ENCODE peak calls at places on chromosomes 12 and 14, in five cellular contexts. I, M, K, T and W are unnamed samples.

GRCh38 chr14:80784824-80785223 is 156.7 kb downstream of the CEP128 start:
- DNase-seq in T (no peak), K (no peak), I (peak), M (peak), W (no peak)

GRCh38 chr12:3036901-3037600 is 40.1 kb upstream of the TSPAN9 start:
- DNase-seq in M (no peak), I (no peak), K (no peak), T (no peak), W (no peak)

GRCh38 chr14:91464615-91465205 is 45.4 kb downstream of the PPP4R3A start:
- DNase-seq in I (no peak), M (no peak), T (no peak), K (no peak), W (no peak)

GRCh38 chr14:91911474-91912032 is 35.9 kb downstream of the FBLN5 start:
- DNase-seq in I (no peak), T (no peak), K (peak), M (peak), W (peak)

GRCh38 chr12:91515944-91516739 is 333.5 kb upstream of the DCN start:
- DNase-seq in K (no peak), I (no peak), T (no peak), M (no peak), W (no peak)

GRCh38 chr14:96363751-96364336 is 518 bp downstream of the GSKIP start:
- DNase-seq in T (peak), M (peak), K (peak), I (no peak), W (peak)

GRCh38 chr14:20667957-20668356 is 16.4 kb upstream of the RNASE4 start:
- DNase-seq in I (no peak), M (no peak), K (peak), T (no peak), W (no peak)

GRCh38 chr12:130709151-130710000 is 6.7 kb downstream of the RIMBP2 start:
- DNase-seq in T (no peak), K (no peak), M (no peak), I (no peak), W (no peak)

GRCh38 chr14:105250008-105250366 is 1.7 kb downstream of the BTBD6 start:
- DNase-seq in T (no peak), I (no peak), M (no peak), K (no peak), W (no peak)

GRCh38 chr12:64103821-64104220 is 118.3 kb downstream of the KICS2 start:
- DNase-seq in T (no peak), I (no peak), M (peak), K (no peak), W (no peak)

GRCh38 chr14:73491256-73491976 is 683 bp downstream of the RIOX1 start:
- DNase-seq in M (peak), I (no peak), T (peak), K (peak), W (peak)

GRCh38 chr12:132392389-132393244 is 63.2 kb upstream of the GALNT9 start:
- DNase-seq in T (no peak), I (no peak), K (no peak), M (no peak), W (no peak)

GRCh38 chr12:47078733-47079364 is 572 bp upstream of the PCED1B start:
- DNase-seq in T (no peak), I (no peak), M (no peak), K (no peak), W (peak)

GRCh38 chr14:39417014-39417413 is 15.2 kb downstream of the FBXO33 start:
- DNase-seq in K (no peak), T (peak), M (peak), I (peak), W (no peak)

GRCh38 chr12:107684990-107685359 is 624 bp upstream of the PWP1 start:
- DNase-seq in I (no peak), T (no peak), M (peak), K (peak), W (peak)

GRCh38 chr14:82047777-82048470 is 514.3 kb upstream of the SEL1L start:
- DNase-seq in T (no peak), M (no peak), K (no peak), I (no peak), W (no peak)

GRCh38 chr12:107921062-107921461 is 146.6 kb downstream of the ASCL4 start:
- DNase-seq in K (no peak), I (no peak), T (no peak), M (no peak), W (no peak)

GRCh38 chr12:54258286-54258685 is 21.6 kb downstream of the CBX5 start:
- DNase-seq in K (no peak), T (no peak), M (no peak), I (no peak), W (no peak)

GRCh38 chr12:69405466-69405865 is 45.9 kb downstream of the YEATS4 start:
- DNase-seq in I (peak), K (no peak), M (peak), T (no peak), W (peak)

GRCh38 chr12:62263956-62264355 is 3.8 kb downstream of the USP15 start:
- DNase-seq in M (no peak), T (no peak), I (no peak), K (no peak), W (no peak)

GRCh38 chr12:62259993-62260732 is at the start of gene USP15:
- DNase-seq in M (peak), I (peak), K (peak), T (peak), W (peak)

GRCh38 chr12:62259311-62259992 is 752 bp upstream of the USP15 start:
- DNase-seq in I (no peak), M (no peak), K (peak), T (no peak), W (no peak)

GRCh38 chr12:62260733-62261683 is 804 bp downstream of the USP15 start:
- DNase-seq in I (no peak), K (peak), T (peak), M (peak), W (peak)

GRCh38 chr12:62261876-62262275 is 1.7 kb downstream of the USP15 start:
- DNase-seq in M (no peak), T (no peak), I (no peak), K (no peak), W (no peak)
- TF ChIP-seq CTCF in M (no peak), T (no peak), I (no peak), K (no peak), W (no peak)

GRCh38 chr14:100902295-100902694 is 1.2 kb downstream of the RTL1 start:
- DNase-seq in M (no peak), I (no peak), T (no peak), K (peak), W (no peak)
- TF ChIP-seq CTCF in M (no peak), I (no peak), T (no peak), K (peak), W (peak)

DNA sequence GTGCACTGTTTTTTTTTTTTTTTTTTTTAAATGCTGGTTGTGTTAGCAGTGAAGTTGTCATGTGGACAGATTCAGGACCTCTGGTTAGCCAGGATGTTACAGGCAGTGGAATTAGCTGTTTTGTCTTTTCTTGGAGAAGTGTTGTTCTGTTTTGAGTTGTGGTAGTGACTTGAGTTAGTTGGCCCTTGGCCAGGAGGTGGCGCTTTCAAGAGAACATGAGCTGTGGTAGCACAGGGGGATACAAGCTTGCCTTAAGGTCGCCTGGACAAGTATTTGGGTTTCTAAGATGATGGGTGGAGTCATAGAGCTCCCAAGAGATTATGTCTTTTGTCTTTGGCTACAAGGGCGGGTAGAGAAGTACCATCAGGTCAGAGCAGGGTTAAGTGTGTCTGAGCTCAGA is 33.3 kb upstream of the CCDC198 start:
- DNase-seq in M (no peak), T (no peak), K (peak), I (no peak), W (no peak)
- TF ChIP-seq CTCF in M (no peak), T (no peak), K (peak), I (no peak), W (no peak)

GRCh38 chr12:124906606-124907261 is 7.7 kb downstream of the UBC start:
- DNase-seq in K (peak), T (peak), I (peak), M (peak), W (peak)
- TF ChIP-seq CTCF in K (peak), T (peak), I (no peak), M (peak), W (peak)

GRCh38 chr12:98418357-98419075 is 96.9 kb upstream of the TMPO start:
- DNase-seq in M (peak), K (no peak), T (peak), I (peak), W (peak)

GRCh38 chr12:98419101-98419794 is 96.1 kb upstream of the TMPO start:
- DNase-seq in I (no peak), M (no peak), T (no peak), K (no peak), W (no peak)

GRCh38 chr12:98419795-98420402 is 95.5 kb upstream of the TMPO start:
- DNase-seq in I (no peak), M (no peak), T (no peak), K (no peak), W (no peak)

GRCh38 chr12:98417303-98417702 is 98.1 kb upstream of the TMPO start:
- DNase-seq in M (peak), I (no peak), T (no peak), K (no peak), W (no peak)

DNA sequence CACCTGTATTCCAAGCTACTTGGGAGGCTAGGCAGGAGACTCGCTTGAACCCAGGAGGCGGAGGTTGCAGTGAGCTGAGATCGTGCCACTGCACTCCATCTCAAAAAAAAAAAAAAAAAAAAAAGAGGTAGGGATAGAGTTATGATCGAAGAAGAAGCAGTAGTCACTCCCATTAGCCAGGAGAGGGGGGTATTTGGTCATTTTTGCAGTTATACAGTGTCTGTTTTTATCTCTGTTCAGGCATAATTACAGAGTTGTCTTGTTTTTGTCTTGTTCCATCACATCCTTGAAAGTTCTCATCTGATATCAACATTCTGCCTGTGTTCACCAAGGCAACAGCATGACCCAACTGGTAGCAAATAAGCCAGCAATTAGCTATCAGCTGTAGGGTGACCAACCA is 98.5 kb upstream of the TMPO start:
- DNase-seq in M (peak), K (peak), I (no peak), T (no peak), W (peak)
- TF ChIP-seq CTCF in M (peak), K (peak), I (peak), T (peak), W (peak)

DNA sequence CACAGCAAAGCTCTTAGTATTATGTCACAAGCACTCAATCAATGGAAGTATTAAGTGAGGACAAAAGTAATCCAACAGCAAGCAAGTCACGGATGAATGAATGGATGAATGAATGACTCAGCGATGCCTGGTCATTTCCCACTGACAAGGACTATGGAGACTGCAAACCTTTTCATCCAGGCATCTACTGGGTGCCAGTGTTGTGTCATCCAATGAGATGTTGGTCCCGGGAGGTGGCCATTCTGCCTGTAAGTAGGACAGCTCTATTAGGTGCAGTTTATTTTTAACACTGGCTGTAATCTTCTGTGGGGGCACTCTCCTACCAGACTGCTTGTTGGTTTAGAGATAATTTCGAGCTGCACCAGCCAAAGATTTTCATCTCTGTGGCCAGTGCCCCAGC is 39.4 kb downstream of the STAB2 start:
- DNase-seq in I (peak), M (peak), K (no peak), T (peak), W (peak)
- TF ChIP-seq CTCF in I (peak), M (no peak), K (no peak), T (no peak), W (peak)

GRCh38 chr12:111192657-111193056 is 176.2 kb downstream of the PHETA1 start:
- DNase-seq in T (no peak), K (no peak), I (no peak), M (peak), W (no peak)

GRCh38 chr12:111193511-111193910 is 175.4 kb downstream of the PHETA1 start:
- DNase-seq in T (no peak), K (no peak), M (no peak), I (no peak), W (no peak)

GRCh38 chr12:111193977-111194702 is 174.8 kb downstream of the PHETA1 start:
- DNase-seq in K (no peak), I (no peak), M (no peak), T (no peak), W (no peak)

GRCh38 chr12:111194703-111195051 is 174.2 kb downstream of the PHETA1 start:
- DNase-seq in M (no peak), I (no peak), K (no peak), T (no peak), W (no peak)

GRCh38 chr12:111193067-111193466 is 175.8 kb downstream of the PHETA1 start:
- DNase-seq in T (no peak), M (no peak), K (no peak), I (no peak), W (no peak)
- TF ChIP-seq CTCF in T (no peak), M (no peak), K (no peak), I (no peak), W (no peak)

DNA sequence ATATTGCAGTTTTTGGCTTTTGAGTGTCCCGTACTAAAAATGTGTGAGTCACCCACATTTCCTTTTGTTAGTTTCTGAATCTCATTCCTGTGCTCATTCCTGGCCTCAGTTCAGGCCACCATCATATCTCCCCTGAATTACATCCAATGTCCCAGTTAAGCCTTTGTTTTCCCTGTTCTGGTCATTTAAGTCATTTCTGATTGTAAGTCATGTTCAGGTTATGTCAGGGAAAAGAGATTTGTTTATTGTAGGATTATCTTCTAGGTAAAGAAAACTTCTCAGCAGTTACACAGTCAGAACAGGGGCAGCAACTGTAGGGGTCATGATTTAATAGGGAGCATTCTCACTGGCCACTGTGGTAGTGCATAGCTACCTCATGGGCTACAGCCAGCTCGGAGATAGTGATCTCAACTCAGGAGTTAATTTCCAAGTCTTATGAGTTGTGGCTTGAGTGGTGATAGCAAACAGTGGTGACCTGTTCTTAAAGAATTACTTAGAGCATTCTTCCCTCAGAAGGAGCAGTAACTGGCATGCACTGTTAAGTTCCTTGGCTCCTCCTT is 6.7 kb downstream of the DDX47 start:
- DNase-seq in M (peak), I (peak), T (no peak), K (no peak), W (peak)
- TF ChIP-seq CTCF in M (no peak), I (no peak), T (no peak), K (no peak), W (no peak)